ENCODE peak calls at places on chromosomes 2 and 18, in four cellular contexts. One of them, this sample, is unnamed. For H3K27me3 and H3K36me3, the result is how much of the 10 kb centered on the place peaks cover.

GRCh38 chr2:165373322-165374025 is 96.0 kb upstream of the CSRNP3 start:
- DNase-seq in PC-9: no peak
- DNase-seq in HCT116: no peak
- DNase-seq in gastrocnemius medialis: no peak
- DNase-seq in this sample: no peak

GRCh38 chr2:102147935-102148334 is 5.4 kb downstream of the IL1R1 start:
- DNase-seq in PC-9: no peak
- DNase-seq in HCT116: no peak
- DNase-seq in gastrocnemius medialis: no peak
- DNase-seq in this sample: no peak

GRCh38 chr18:9103488-9103887 is 989 bp downstream of the NDUFV2 start:
- DNase-seq in PC-9: no peak
- DNase-seq in HCT116: no peak
- DNase-seq in gastrocnemius medialis: no peak
- DNase-seq in this sample: no peak

GRCh38 chr2:67867735-67868134 is 195.1 kb downstream of the C1D start:
- DNase-seq in PC-9: no peak
- DNase-seq in HCT116: no peak
- DNase-seq in gastrocnemius medialis: no peak
- DNase-seq in this sample: no peak

GRCh38 chr2:105573910-105574655 is 170.6 kb upstream of the NCK2 start:
- DNase-seq in PC-9: no peak
- DNase-seq in HCT116: no peak
- DNase-seq in gastrocnemius medialis: no peak
- DNase-seq in this sample: no peak

GRCh38 chr2:43714164-43714563 is 37.9 kb upstream of the C1GALT1C1L start:
- DNase-seq in PC-9: no peak
- DNase-seq in HCT116: no peak
- DNase-seq in gastrocnemius medialis: no peak
- DNase-seq in this sample: no peak

GRCh38 chr18:7749510-7749981 is 182.4 kb downstream of the PTPRM start:
- DNase-seq in PC-9: no peak
- DNase-seq in HCT116: no peak
- DNase-seq in gastrocnemius medialis: no peak
- DNase-seq in this sample: no peak

GRCh38 chr18:3269241-3269640 is 7.3 kb downstream of the MYL12B start:
- DNase-seq in PC-9: no peak
- DNase-seq in HCT116: no peak
- DNase-seq in gastrocnemius medialis: no peak
- DNase-seq in this sample: no peak

GRCh38 chr2:20050104-20050711 is 1.2 kb downstream of the LAPTM4A start:
- DNase-seq in PC-9: peak
- DNase-seq in HCT116: no peak
- DNase-seq in gastrocnemius medialis: no peak
- DNase-seq in this sample: peak

GRCh38 chr18:3525870-3526420 is 76.0 kb downstream of the TGIF1 start:
- DNase-seq in PC-9: no peak
- DNase-seq in HCT116: no peak
- DNase-seq in gastrocnemius medialis: no peak
- DNase-seq in this sample: peak

GRCh38 chr18:5475252-5475651 is 68.5 kb downstream of the EPB41L3 start:
- DNase-seq in PC-9: no peak
- DNase-seq in HCT116: no peak
- DNase-seq in gastrocnemius medialis: no peak
- DNase-seq in this sample: no peak

GRCh38 chr2:101743288-101743687 is 45.8 kb downstream of the MAP4K4 start:
- DNase-seq in PC-9: no peak
- DNase-seq in HCT116: no peak
- DNase-seq in gastrocnemius medialis: no peak
- DNase-seq in this sample: no peak

GRCh38 chr2:105791229-105791628 is 46.5 kb downstream of the NCK2 start:
- DNase-seq in PC-9: no peak
- DNase-seq in HCT116: no peak
- DNase-seq in gastrocnemius medialis: no peak
- DNase-seq in this sample: no peak

GRCh38 chr18:33755918-33756590 is 178.0 kb downstream of the ASXL3 start:
- DNase-seq in PC-9: no peak
- DNase-seq in HCT116: no peak
- DNase-seq in gastrocnemius medialis: no peak
- DNase-seq in this sample: no peak

GRCh38 chr2:128409326-128410034 is 90.8 kb upstream of the HS6ST1 start:
- DNase-seq in PC-9: no peak
- DNase-seq in HCT116: no peak
- DNase-seq in gastrocnemius medialis: no peak
- DNase-seq in this sample: no peak

GRCh38 chr2:143802242-143802641 is 673.0 kb downstream of the ARHGAP15 start:
- DNase-seq in PC-9: no peak
- DNase-seq in HCT116: no peak
- DNase-seq in gastrocnemius medialis: no peak
- DNase-seq in this sample: peak

GRCh38 chr2:67498931-67499330 is 101.8 kb downstream of the ETAA1 start:
- DNase-seq in PC-9: no peak
- DNase-seq in HCT116: no peak
- DNase-seq in gastrocnemius medialis: no peak
- DNase-seq in this sample: no peak

GRCh38 chr2:95344656-95345055 is 47.5 kb downstream of the KCNIP3 start:
- DNase-seq in PC-9: no peak
- DNase-seq in HCT116: no peak
- DNase-seq in gastrocnemius medialis: no peak
- DNase-seq in this sample: no peak
- H3K27me3 ChIP-seq in PC-9: half or more
- H3K27me3 ChIP-seq in HCT116: under half
- H3K27me3 ChIP-seq in gastrocnemius medialis: under half
- H3K27me3 ChIP-seq in this sample: under half

GRCh38 chr2:65364986-65365733 is 67.2 kb downstream of the SPRED2 start:
- DNase-seq in PC-9: no peak
- DNase-seq in HCT116: no peak
- DNase-seq in gastrocnemius medialis: no peak
- DNase-seq in this sample: no peak
- H3K4me3 ChIP-seq in PC-9: no peak
- H3K4me3 ChIP-seq in HCT116: no peak
- H3K4me3 ChIP-seq in gastrocnemius medialis: no peak
- H3K4me3 ChIP-seq in this sample: no peak

GRCh38 chr2:121356058-121356640 is 71.1 kb upstream of the TFCP2L1 start:
- DNase-seq in PC-9: peak
- DNase-seq in HCT116: peak
- DNase-seq in gastrocnemius medialis: no peak
- DNase-seq in this sample: no peak

GRCh38 chr2:121359170-121359569 is 74.2 kb upstream of the TFCP2L1 start:
- DNase-seq in PC-9: no peak
- DNase-seq in HCT116: no peak
- DNase-seq in gastrocnemius medialis: no peak
- DNase-seq in this sample: no peak

GRCh38 chr2:121358291-121358690 is 73.3 kb upstream of the TFCP2L1 start:
- DNase-seq in PC-9: no peak
- DNase-seq in HCT116: no peak
- DNase-seq in gastrocnemius medialis: no peak
- DNase-seq in this sample: no peak

GRCh38 chr2:121351521-121352318 is 66.7 kb upstream of the TFCP2L1 start:
- DNase-seq in PC-9: no peak
- DNase-seq in HCT116: no peak
- DNase-seq in gastrocnemius medialis: no peak
- DNase-seq in this sample: no peak

DNA sequence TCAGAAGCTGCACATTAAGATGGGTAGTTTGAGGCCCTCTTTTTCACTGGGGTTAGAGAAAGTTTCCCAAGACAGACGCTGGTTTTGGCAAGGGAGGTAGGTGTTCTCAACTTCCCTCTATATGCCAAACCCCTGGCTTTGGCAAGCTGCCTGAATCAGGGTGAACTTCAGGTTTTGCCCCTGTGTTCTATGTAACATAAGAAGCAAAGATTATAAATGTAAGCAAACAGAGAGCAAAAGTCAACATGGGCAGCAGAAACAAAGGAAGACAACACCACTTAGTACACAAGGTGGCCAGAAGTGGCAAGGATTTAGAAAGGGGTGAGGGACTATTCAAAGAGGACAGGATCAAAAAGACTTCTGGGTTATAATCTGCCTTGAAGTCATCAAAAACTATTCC is 70.5 kb upstream of the TFCP2L1 start:
- DNase-seq in PC-9: no peak
- DNase-seq in HCT116: no peak
- DNase-seq in gastrocnemius medialis: no peak
- DNase-seq in this sample: no peak
- H3K36me3 ChIP-seq in PC-9: under half
- H3K36me3 ChIP-seq in HCT116: under half
- H3K36me3 ChIP-seq in gastrocnemius medialis: under half
- H3K36me3 ChIP-seq in this sample: under half

DNA sequence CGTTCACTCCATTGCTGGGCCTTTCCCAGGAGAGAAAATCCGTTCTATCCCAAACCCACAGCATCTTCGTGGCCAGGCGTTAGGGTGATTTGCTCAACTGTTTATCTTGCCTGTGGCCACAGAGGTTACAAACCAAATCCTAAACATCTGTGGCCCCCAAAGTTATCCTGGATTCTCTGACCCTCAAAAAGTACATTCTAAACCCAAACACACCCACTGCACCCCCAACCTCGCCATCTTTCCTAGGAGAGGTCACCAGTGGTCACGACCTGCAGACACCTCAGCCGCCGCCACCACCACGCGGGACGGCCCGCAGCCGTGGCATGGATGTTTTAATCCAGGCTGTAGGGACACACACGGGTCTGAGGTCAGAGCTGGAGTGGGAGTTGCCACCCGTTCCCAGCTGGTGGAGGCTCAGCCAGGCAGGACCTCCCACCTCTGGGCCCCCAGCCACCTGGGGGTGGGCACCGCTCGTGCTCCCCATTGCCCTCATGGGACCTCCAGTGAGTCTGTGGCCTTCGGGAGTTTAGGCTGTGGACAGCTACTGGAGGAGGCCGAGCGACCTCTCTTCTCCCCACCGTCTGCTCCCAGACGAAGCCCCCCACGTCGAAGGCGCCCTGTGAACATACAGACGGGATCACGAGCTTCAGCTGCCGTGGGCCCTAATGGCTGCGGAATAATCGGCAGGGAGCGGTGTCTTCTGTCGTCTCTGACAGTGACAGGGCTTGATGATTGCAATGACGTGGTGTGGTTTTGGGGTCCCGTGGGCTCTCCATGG is 72.0 kb downstream of the KCNG2 start:
- DNase-seq in PC-9: no peak
- DNase-seq in HCT116: no peak
- DNase-seq in gastrocnemius medialis: no peak
- DNase-seq in this sample: no peak
- H3K27me3 ChIP-seq in PC-9: half or more
- H3K27me3 ChIP-seq in HCT116: under half
- H3K27me3 ChIP-seq in gastrocnemius medialis: under half
- H3K27me3 ChIP-seq in this sample: under half

GRCh38 chr2:233867993-233868532 is at the start of gene MSL3B:
- DNase-seq in PC-9: peak
- DNase-seq in HCT116: peak
- DNase-seq in gastrocnemius medialis: no peak
- DNase-seq in this sample: peak
- H3K4me3 ChIP-seq in PC-9: peak
- H3K4me3 ChIP-seq in HCT116: peak
- H3K4me3 ChIP-seq in gastrocnemius medialis: peak
- H3K4me3 ChIP-seq in this sample: peak

GRCh38 chr18:42011053-42011452 is 56.0 kb downstream of the PIK3C3 start:
- DNase-seq in PC-9: no peak
- DNase-seq in HCT116: no peak
- DNase-seq in gastrocnemius medialis: no peak
- DNase-seq in this sample: peak
- H3K36me3 ChIP-seq in PC-9: under half
- H3K36me3 ChIP-seq in HCT116: under half
- H3K36me3 ChIP-seq in gastrocnemius medialis: under half
- H3K36me3 ChIP-seq in this sample: under half

DNA sequence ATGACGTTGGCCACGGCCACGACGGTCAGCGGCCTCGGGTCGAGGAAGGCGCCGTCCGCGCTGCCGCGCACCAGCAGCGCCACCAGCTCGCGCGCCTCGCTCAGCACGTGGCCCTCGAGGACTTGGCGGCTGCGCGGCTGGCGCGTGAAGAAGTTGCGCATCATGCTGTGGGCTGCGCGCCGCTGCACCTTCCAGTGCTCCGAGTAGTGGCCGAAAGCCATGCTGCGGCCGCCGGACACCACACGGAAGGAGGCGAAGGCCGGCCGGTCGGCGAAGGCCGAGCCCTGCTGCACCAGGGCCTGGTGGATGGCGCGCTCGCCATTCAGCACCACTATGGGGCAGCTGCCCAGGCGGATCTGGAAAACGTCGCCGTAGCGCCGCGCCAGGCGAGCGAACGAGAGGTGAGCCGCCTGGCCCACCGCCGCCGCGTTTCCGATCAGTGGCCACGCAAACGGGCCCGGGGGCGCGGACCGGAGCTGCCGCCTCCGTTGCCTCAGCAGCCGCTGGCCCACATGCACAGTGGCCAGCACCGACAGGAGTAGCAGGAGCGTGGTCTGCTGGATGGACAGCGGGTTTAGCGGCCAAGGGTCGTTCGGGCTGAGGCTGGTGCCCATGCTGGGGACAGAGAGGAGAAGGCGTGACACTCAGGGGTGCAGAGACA is 1.0 kb downstream of the CYP1B1 start:
- DNase-seq in PC-9: peak
- DNase-seq in HCT116: no peak
- DNase-seq in gastrocnemius medialis: no peak
- DNase-seq in this sample: peak
- H3K27me3 ChIP-seq in PC-9: under half
- H3K27me3 ChIP-seq in HCT116: under half
- H3K27me3 ChIP-seq in gastrocnemius medialis: under half
- H3K27me3 ChIP-seq in this sample: under half

GRCh38 chr2:150752229-150752628 is 264.8 kb upstream of the RND3 start:
- DNase-seq in PC-9: no peak
- DNase-seq in HCT116: no peak
- DNase-seq in gastrocnemius medialis: no peak
- DNase-seq in this sample: no peak
- H3K4me3 ChIP-seq in PC-9: no peak
- H3K4me3 ChIP-seq in HCT116: no peak
- H3K4me3 ChIP-seq in gastrocnemius medialis: no peak
- H3K4me3 ChIP-seq in this sample: no peak

GRCh38 chr2:84429328-84429727 is 29.8 kb downstream of the SUCLG1 start:
- DNase-seq in PC-9: no peak
- DNase-seq in HCT116: no peak
- DNase-seq in gastrocnemius medialis: no peak
- DNase-seq in this sample: no peak
- H3K36me3 ChIP-seq in PC-9: under half
- H3K36me3 ChIP-seq in HCT116: under half
- H3K36me3 ChIP-seq in gastrocnemius medialis: half or more
- H3K36me3 ChIP-seq in this sample: under half